ENCODE peak calls at places on chromosomes 5 and 9, in five cellular contexts. B, S, G, V and Z are unnamed samples.
A peak's percentile ranks its signal among the peaks of the same experiment; 100 is the strongest.

GRCh38 chr5:111574316-111574715 is 62.0 kb upstream of the STARD4 start:
- DNase-seq in B (no peak), S (no peak), G (no peak), V (no peak), Z (no peak)

GRCh38 chr5:43193171-43193951 is 1.3 kb downstream of the NIM1K start:
- DNase-seq in B (peak; percentile 16), S (peak; percentile 7), G (no peak), V (peak; percentile 50), Z (peak; percentile 94)

GRCh38 chr9:88092699-88093359 is 45.4 kb downstream of the SPATA31C2 start:
- DNase-seq in B (no peak), S (peak; percentile 33), G (no peak), V (no peak), Z (peak; percentile 17)

GRCh38 chr5:7851240-7851592 is 283 bp upstream of the CFAP90 start:
- DNase-seq in B (no peak), S (no peak), G (no peak), V (no peak), Z (no peak)

GRCh38 chr5:164052536-164053090 is 547.2 kb downstream of the MAT2B start:
- DNase-seq in B (no peak), S (no peak), G (no peak), V (no peak), Z (no peak)

GRCh38 chr9:87684627-87685204 is 41.2 kb upstream of the CTSL start:
- DNase-seq in B (no peak), S (peak; percentile 60), G (no peak), V (no peak), Z (peak; percentile 19)

GRCh38 chr9:21558079-21558478 is 76.0 kb upstream of the IFNE start:
- DNase-seq in B (no peak), S (no peak), G (no peak), V (no peak), Z (no peak)

GRCh38 chr9:38180631-38181030 is 111.6 kb upstream of the SHB start:
- DNase-seq in B (no peak), S (no peak), G (no peak), V (no peak), Z (no peak)

GRCh38 chr9:85978496-85978895 is 37.5 kb downstream of the NAA35 start:
- DNase-seq in B (no peak), S (no peak), G (no peak), V (no peak), Z (no peak)

GRCh38 chr9:125297917-125298316 is 36.3 kb downstream of the GAPVD1 start:
- DNase-seq in B (no peak), S (no peak), G (no peak), V (no peak), Z (no peak)

GRCh38 chr5:30959238-30959637 is 234.2 kb upstream of the CDH6 start:
- DNase-seq in B (no peak), S (no peak), G (no peak), V (no peak), Z (no peak)

GRCh38 chr5:134749415-134749814 is 9.2 kb upstream of the DDX46 start:
- DNase-seq in B (no peak), S (no peak), G (no peak), V (no peak), Z (no peak)

GRCh38 chr9:89436963-89437625 is 60.8 kb downstream of the SEMA4D start:
- DNase-seq in B (peak; percentile 40), S (no peak), G (no peak), V (peak; percentile 83), Z (no peak)

GRCh38 chr9:130918870-130919558 is 20.0 kb downstream of the FIBCD1 start:
- DNase-seq in B (no peak), S (no peak), G (no peak), V (no peak), Z (no peak)

GRCh38 chr5:171743786-171744076 is 41.9 kb upstream of the SMIM23 start:
- DNase-seq in B (no peak), S (no peak), G (no peak), V (no peak), Z (no peak)

GRCh38 chr5:1824903-1825841 is 24.0 kb downstream of the NDUFS6 start:
- DNase-seq in B (no peak), S (no peak), G (peak; percentile 38), V (no peak), Z (no peak)

GRCh38 chr5:148091991-148092964 is 28.5 kb downstream of the SPINK5 start:
- DNase-seq in B (no peak), S (no peak), G (no peak), V (no peak), Z (peak; percentile 1)

GRCh38 chr5:1772634-1773033 is 27.0 kb downstream of the MRPL36 start:
- DNase-seq in B (no peak), S (no peak), G (no peak), V (no peak), Z (peak; percentile 48)